ENCODE peak calls at places on chromosome 21, in eight cellular contexts. U is sigmoid colon, K is GM12891, V is spleen, X is K562, L is HepG2, P is prostate gland, O is transverse colon. H is an unnamed sample.

GRCh38 chr21:43274946-43275310 is 106.1 kb downstream of the CRYAA start:
- DNase-seq in P (no peak), X (no peak), O (no peak), L (no peak), V (no peak), K (no peak), U (no peak), H (no peak)

GRCh38 chr21:15062566-15062965 is 2.2 kb downstream of the NRIP1 start:
- DNase-seq in O (no peak), K (no peak), X (peak), P (no peak), U (no peak), L (no peak), V (no peak), H (no peak)

GRCh38 chr21:39221997-39222486 is 38.8 kb upstream of the PSMG1 start:
- DNase-seq in P (no peak), U (no peak), K (no peak), V (no peak), L (no peak), X (no peak), O (no peak), H (no peak)

GRCh38 chr21:28781602-28782274 is 210.9 kb downstream of the LTN1 start:
- DNase-seq in L (peak), K (peak), U (no peak), O (no peak), P (no peak), X (peak), V (no peak), H (no peak)

GRCh38 chr21:27134513-27134912 is 167.6 kb upstream of the ADAMTS5 start:
- DNase-seq in P (no peak), V (no peak), O (no peak), U (no peak), L (no peak), X (no peak), K (no peak), H (no peak)

GRCh38 chr21:26964379-26964778 is 2.5 kb downstream of the ADAMTS5 start:
- DNase-seq in K (no peak), P (no peak), V (no peak), O (peak), X (no peak), L (no peak), U (peak), H (no peak)

GRCh38 chr21:32803651-32804050 is 32.1 kb upstream of the PAXBP1 start:
- DNase-seq in U (no peak), V (no peak), X (no peak), L (no peak), P (no peak), O (no peak), K (no peak), H (no peak)

GRCh38 chr21:32330784-32331311 is 32.2 kb downstream of the MRAP start:
- DNase-seq in O (no peak), L (peak), K (no peak), X (no peak), U (peak), P (no peak), V (no peak), H (no peak)

GRCh38 chr21:38664315-38664714 is 141.4 kb upstream of the ETS2 start:
- DNase-seq in L (no peak), O (no peak), V (no peak), K (no peak), U (no peak), X (no peak), P (no peak), H (no peak)

GRCh38 chr21:16522512-16522911 is 792.7 kb downstream of the USP25 start:
- DNase-seq in L (no peak), X (no peak), U (no peak), V (no peak), P (no peak), O (no peak), K (no peak), H (no peak)

GRCh38 chr21:15754640-15755039 is 24.9 kb downstream of the USP25 start:
- DNase-seq in V (no peak), X (no peak), L (peak), P (no peak), U (no peak), O (no peak), K (no peak), H (no peak)

GRCh38 chr21:15182731-15183130 is 117.9 kb upstream of the NRIP1 start:
- DNase-seq in K (no peak), L (no peak), V (no peak), X (no peak), P (no peak), O (no peak), U (no peak), H (no peak)

GRCh38 chr21:33228455-33228854 is 1.3 kb upstream of the IFNAR2 start:
- DNase-seq in O (no peak), K (no peak), V (no peak), U (no peak), X (no peak), P (no peak), L (no peak), H (no peak)

GRCh38 chr21:17679002-17679600 is 66.4 kb upstream of the BTG3 start:
- DNase-seq in X (peak), P (peak), U (no peak), L (peak), V (no peak), O (no peak), K (peak), H (peak)

GRCh38 chr21:26845066-26845749 is at the start of gene ADAMTS1:
- DNase-seq in O (peak), P (peak), V (peak), L (peak), K (no peak), X (no peak), U (peak), H (no peak)

GRCh38 chr21:15057290-15057689 is 7.5 kb downstream of the NRIP1 start:
- DNase-seq in P (no peak), K (no peak), X (peak), U (no peak), L (no peak), V (no peak), O (peak), H (no peak)

GRCh38 chr21:30329203-30329868 is 8.2 kb downstream of the KRTAP27-1 start:
- DNase-seq in V (no peak), U (no peak), X (no peak), P (no peak), O (no peak), K (no peak), L (no peak), H (no peak)

GRCh38 chr21:38954450-38955059 is 148.8 kb downstream of the ETS2 start:
- DNase-seq in O (peak), K (no peak), X (no peak), U (no peak), L (no peak), P (no peak), V (no peak), H (no peak)

GRCh38 chr21:31371715-31372114 is 27.7 kb upstream of the TIAM1 start:
- DNase-seq in X (no peak), K (no peak), O (no peak), V (no peak), P (no peak), U (no peak), L (no peak), H (no peak)

GRCh38 chr21:32237021-32237420 is 41.8 kb downstream of the MIS18A start:
- DNase-seq in K (no peak), U (no peak), X (no peak), O (no peak), V (no peak), P (no peak), L (no peak), H (no peak)

GRCh38 chr21:45306832-45307571 is 19.3 kb upstream of the POFUT2 start:
- DNase-seq in P (no peak), U (peak), O (peak), X (peak), V (peak), K (no peak), L (peak), H (no peak)

GRCh38 chr21:21807598-21807903 is 809.3 kb downstream of the NCAM2 start:
- DNase-seq in O (no peak), L (no peak), V (no peak), X (no peak), P (no peak), K (no peak), U (no peak), H (no peak)

DNA sequence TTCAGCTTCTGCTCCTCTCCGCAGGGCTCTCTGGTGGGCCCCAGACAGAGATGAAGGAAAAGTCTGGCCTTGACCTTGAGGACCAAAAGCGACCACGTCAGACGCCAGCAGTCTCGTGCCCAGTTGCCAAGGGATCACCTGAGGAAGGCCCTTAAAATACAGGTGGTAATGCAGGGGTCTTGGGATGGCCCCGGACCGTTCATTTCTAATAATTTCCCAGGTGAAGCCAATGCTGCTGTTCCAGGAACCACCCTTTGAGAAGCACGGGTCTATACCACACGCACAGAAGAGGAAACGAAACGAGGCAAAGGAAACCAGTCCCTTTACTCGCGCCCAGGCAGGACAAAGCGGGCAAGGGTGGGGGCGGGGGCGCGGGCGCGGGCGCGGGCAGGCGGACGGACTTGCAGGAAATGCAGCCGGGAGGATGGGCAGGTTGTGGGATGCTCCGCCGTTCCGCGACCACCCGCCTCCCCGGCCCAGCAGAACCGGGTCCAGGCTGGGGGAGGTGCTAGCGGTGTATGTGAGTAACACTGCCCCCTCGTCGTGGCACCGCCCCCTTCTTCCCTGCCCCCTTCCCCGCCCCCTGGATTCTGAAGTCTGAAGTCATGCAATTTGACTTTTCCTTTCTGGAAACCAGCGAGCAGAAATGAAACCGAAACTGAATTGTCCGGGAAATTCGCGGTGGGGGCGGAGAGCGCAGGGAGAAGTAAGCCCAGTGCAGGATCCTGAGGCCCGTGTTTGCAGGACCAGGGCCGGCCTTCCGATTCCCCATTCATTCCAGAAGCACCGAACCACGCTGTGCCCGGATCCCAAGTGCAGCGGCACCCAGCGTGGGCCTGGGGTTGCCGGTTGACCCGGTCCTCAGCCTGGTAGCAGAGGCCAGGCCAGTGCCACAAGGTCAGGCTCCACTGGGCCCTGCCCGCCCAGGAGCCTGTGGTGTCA is 5.8 kb upstream of the MX1 start:
- DNase-seq in P (peak), V (peak), L (peak), O (peak), K (peak), U (peak), X (peak), H (peak)
- TF ChIP-seq POLR2AphosphoS5 in P (peak), V (peak), L (no peak), O (peak), K (no peak), U (peak), X (no peak), H (no peak)

DNA sequence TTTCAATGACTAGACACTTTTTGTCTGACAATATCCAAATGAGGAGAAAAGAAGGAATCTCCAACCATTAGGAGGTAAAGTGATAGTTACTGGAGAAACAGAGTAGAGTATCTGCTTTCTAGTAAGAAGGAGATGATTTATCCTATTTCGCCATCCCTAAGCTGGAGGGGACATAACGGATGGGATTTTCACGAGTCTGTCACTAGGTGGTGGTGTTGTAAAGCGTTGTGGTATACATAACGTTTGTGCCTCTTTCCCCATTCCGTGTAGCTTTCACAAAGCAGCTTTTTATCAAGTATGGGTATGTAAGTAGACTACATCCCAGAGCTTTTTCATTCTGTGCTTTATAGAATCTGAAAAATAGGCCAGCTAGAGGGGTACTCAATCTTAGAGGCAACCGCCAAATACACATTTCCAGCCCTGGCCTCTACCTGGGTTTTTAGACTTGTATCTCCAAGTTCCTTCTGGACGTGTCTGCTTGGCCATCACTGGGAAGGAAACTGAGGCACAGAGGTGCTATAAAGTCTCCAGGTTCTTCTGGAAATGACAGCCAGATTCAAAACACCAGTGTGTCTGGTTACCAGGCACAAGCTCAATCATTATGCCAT is 33.3 kb upstream of the FAM3B start:
- DNase-seq in X (peak), L (peak), V (no peak), P (peak), K (peak), U (no peak), O (peak), H (peak)
- TF ChIP-seq POLR2A in X (no peak), L (no peak), V (no peak), P (no peak), K (no peak), U (no peak), O (no peak), H (no peak)

DNA sequence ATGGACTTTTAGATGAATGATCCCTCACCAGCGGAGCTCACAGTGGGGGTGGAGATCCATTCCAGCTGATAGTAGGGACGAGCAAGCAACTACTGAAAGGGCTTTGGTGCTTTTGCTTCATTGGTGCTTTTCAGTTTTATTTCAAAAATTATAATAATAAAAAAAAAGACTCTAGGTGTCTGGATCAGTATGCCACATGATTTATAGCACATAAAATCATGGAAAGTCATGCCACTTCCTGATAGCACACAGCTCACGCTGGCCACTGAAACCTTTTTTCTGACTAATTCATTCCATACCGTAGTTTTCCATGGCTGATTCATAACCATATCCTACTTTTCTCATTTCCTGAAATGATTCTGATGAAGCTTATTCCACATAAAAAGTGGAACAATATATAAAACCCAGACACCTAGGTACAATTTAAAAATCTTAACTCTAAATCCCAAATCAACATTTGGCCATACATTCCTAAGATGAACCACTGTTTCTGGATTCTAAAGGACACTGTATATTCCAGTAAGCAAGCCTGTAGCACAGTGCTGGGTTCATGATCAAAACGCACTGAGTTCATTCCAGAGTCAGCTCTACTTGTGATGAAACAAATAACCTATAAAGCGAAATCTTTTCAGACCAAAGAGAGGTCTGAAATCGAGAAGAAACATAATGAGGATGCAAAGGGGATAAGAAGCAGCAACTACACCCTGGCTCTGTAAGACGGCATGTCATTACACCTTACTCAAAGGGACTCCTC is 41.4 kb upstream of the KCNE1 start:
- DNase-seq in V (no peak), P (no peak), O (no peak), K (no peak), U (no peak), X (no peak), L (no peak), H (no peak)
- TF ChIP-seq POLR2AphosphoS5 in V (no peak), P (no peak), O (peak), K (no peak), U (peak), X (no peak), L (no peak), H (no peak)

DNA sequence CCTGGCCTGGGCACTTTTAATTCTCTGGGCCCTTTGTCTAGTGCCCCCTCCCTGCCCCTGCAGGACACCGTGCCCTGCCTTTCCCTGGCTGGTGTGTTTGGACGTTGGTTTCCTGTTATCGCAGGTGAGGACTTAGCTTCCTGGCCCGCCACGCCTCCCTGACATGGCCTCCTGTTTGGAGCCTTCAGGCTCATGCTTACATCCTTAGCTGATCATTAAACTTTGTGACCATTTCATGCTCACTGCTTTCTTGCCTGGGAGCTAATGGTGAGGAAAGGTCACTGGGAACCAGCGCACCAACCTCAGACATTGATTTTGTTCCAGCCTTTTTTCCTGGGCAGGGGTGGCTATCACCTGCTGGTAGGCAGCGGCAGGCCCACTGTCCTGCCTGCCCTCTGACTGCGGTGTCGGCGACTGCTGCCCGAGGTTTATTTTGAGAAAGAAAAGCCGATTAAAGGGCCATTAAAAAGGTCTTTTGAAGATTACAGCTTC is 3.7 kb downstream of the PFKL start:
- DNase-seq in L (peak), P (no peak), O (peak), X (no peak), K (no peak), U (no peak), V (no peak), H (no peak)
- TF ChIP-seq POLR2A in L (peak), P (no peak), O (peak), X (no peak), K (no peak), U (no peak), V (no peak), H (no peak)

GRCh38 chr21:41615613-41616012 is 107.7 kb upstream of the TMPRSS2 start:
- DNase-seq in O (no peak), P (peak), V (no peak), X (no peak), L (no peak), U (no peak), K (no peak), H (no peak)
- TF ChIP-seq POLR2AphosphoS5 in O (no peak), P (peak), V (no peak), X (no peak), L (no peak), U (no peak), K (no peak), H (no peak)

GRCh38 chr21:41902946-41903345 is 23.8 kb upstream of the PRDM15 start:
- DNase-seq in X (no peak), U (peak), V (no peak), L (no peak), O (no peak), K (no peak), P (no peak), H (no peak)

GRCh38 chr21:41899431-41900202 is 20.5 kb upstream of the PRDM15 start:
- DNase-seq in P (no peak), K (no peak), L (no peak), U (peak), X (no peak), V (no peak), O (no peak), H (no peak)

GRCh38 chr21:41901782-41902181 is 22.6 kb upstream of the PRDM15 start:
- DNase-seq in X (no peak), K (no peak), U (no peak), O (no peak), V (no peak), L (no peak), P (no peak), H (no peak)

GRCh38 chr21:41900401-41900800 is 21.3 kb upstream of the PRDM15 start:
- DNase-seq in U (peak), K (no peak), X (no peak), O (no peak), L (no peak), P (no peak), V (no peak), H (no peak)

DNA sequence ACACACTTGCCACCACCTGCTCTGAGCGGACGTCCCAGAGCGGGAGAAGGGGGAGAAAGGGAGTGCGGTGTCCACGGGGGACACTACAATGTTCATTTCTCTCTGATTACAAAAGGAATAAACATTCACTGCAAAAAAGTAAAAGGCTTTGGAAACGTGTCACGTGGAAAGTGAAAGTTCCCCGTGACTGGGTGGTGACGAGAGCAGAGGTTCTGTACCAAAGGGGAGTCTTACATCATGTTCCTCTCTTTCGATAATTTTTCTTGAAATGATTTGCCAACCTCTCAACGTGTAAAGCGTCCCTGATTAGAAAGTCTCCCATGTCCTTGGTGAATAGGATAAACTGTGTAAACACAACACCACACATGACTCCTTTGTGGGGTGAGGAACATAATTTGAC is 22.0 kb upstream of the PRDM15 start:
- DNase-seq in O (no peak), K (no peak), V (no peak), X (no peak), P (no peak), U (peak), L (no peak), H (no peak)
- TF ChIP-seq POLR2A in O (no peak), K (no peak), V (no peak), X (no peak), P (no peak), U (no peak), L (no peak), H (no peak)

GRCh38 chr21:46503922-46504539 is 45.3 kb downstream of the DIP2A start:
- DNase-seq in X (no peak), K (no peak), L (no peak), O (no peak), P (no peak), U (no peak), V (no peak), H (peak)
- TF ChIP-seq POLR2AphosphoS5 in X (no peak), K (no peak), L (no peak), O (no peak), P (no peak), U (no peak), V (no peak), H (no peak)

DNA sequence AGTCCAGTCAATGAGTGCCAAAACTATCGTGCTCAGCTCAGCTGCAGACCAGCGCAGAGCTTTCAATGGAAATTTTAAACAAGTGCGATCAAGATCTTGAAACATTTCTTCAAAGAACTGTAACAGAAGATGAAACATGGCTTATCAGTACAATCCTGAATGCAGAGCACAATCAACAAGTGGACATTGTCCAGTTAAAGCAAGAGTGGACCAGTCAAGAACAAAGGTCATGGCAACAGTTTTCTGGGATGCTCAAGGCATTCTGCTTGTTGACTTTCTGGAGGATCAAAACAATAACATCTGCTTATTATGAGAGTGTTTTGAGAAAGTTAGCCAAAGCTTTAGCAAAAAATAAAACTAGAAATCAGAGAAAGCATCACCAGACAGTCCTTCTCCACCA is 374.2 kb downstream of the SETD4 start:
- DNase-seq in U (no peak), L (no peak), X (no peak), V (no peak), O (no peak), K (no peak), P (no peak), H (no peak)
- TF ChIP-seq POLR2A in U (no peak), L (no peak), X (no peak), V (no peak), O (no peak), K (no peak), P (no peak), H (no peak)